ENCODE peak calls at places on chromosomes 11 and 22, in five cellular contexts. V is H1, J is GM12878, Y is SK-N-SH, O is K562. Z is an unnamed sample.

GRCh38 chr22:38240734-38241252 is 32.0 kb downstream of the TMEM184B start:
- DNase-seq in O (peak), J (no peak), V (peak), Y (no peak), Z (no peak)

GRCh38 chr11:12090761-12091261 is 19.6 kb upstream of the MICAL2 start:
- DNase-seq in J (no peak), O (no peak), Y (no peak), V (no peak), Z (no peak)

GRCh38 chr22:23204541-23205157 is 24.3 kb downstream of the BCR start:
- DNase-seq in O (peak), Y (peak), V (no peak), J (no peak), Z (no peak)

GRCh38 chr11:118243161-118243560 is 9.0 kb downstream of the MPZL3 start:
- DNase-seq in V (no peak), Y (no peak), J (no peak), O (no peak), Z (no peak)

GRCh38 chr11:15775051-15775541 is 581.2 kb downstream of the SOX6 start:
- DNase-seq in Y (no peak), O (no peak), V (no peak), J (no peak), Z (no peak)

GRCh38 chr11:61947486-61948210 is 2.5 kb upstream of the BEST1 start:
- DNase-seq in Y (peak), V (peak), J (no peak), O (peak), Z (no peak)

GRCh38 chr11:105718641-105719040 is 108.8 kb downstream of the GRIA4 start:
- DNase-seq in O (no peak), J (no peak), V (no peak), Y (no peak), Z (no peak)

GRCh38 chr11:92552942-92553341 is 328.3 kb downstream of the FAT3 start:
- DNase-seq in O (no peak), V (no peak), J (no peak), Y (no peak), Z (no peak)

GRCh38 chr11:122664188-122664587 is 8.7 kb downstream of the UBASH3B start:
- DNase-seq in Y (no peak), V (no peak), J (no peak), O (no peak), Z (no peak)

GRCh38 chr11:30914143-30914762 is 328.1 kb upstream of the MPPED2 start:
- DNase-seq in J (no peak), O (no peak), V (peak), Y (peak), Z (peak)

GRCh38 chr22:44357962-44358553 is 45.3 kb upstream of the SHISAL1 start:
- DNase-seq in J (no peak), V (no peak), O (no peak), Y (no peak), Z (no peak)

GRCh38 chr11:15815246-15816209 is 540.8 kb downstream of the SOX6 start:
- DNase-seq in O (no peak), J (no peak), Y (no peak), V (no peak), Z (no peak)

GRCh38 chr11:68673991-68674390 is 10.4 kb upstream of the GAL start:
- DNase-seq in J (no peak), O (no peak), Y (no peak), V (no peak), Z (no peak)

GRCh38 chr11:118488480-118489109 is 38.7 kb upstream of the TTC36 start:
- DNase-seq in Y (peak), V (peak), J (peak), O (peak), Z (peak)

GRCh38 chr11:118175031-118175531 is 1.4 kb downstream of the SCN2B start:
- DNase-seq in V (no peak), O (no peak), J (no peak), Y (no peak), Z (no peak)

GRCh38 chr22:22038178-22038880 is 55.7 kb upstream of the TOP3B start:
- DNase-seq in O (no peak), J (no peak), Y (no peak), V (no peak), Z (no peak)

GRCh38 chr11:14908214-14908880 is 16.3 kb upstream of the CYP2R1 start:
- DNase-seq in O (peak), Y (peak), J (no peak), V (no peak), Z (no peak)

GRCh38 chr11:20260307-20260706 is 100.0 kb upstream of the DBX1 start:
- DNase-seq in Y (no peak), V (no peak), O (no peak), J (no peak), Z (no peak)

GRCh38 chr11:117734596-117734995 is 62.4 kb downstream of the DSCAML1 start:
- DNase-seq in V (no peak), Y (peak), O (no peak), J (no peak), Z (peak)

GRCh38 chr11:64762916-64763803 is 3.4 kb upstream of the PYGM start:
- DNase-seq in V (no peak), J (no peak), Y (peak), O (no peak), Z (peak)

GRCh38 chr11:35539781-35540281 is 14.4 kb upstream of the PAMR1 start:
- DNase-seq in Y (no peak), O (no peak), J (no peak), V (no peak), Z (no peak)

DNA sequence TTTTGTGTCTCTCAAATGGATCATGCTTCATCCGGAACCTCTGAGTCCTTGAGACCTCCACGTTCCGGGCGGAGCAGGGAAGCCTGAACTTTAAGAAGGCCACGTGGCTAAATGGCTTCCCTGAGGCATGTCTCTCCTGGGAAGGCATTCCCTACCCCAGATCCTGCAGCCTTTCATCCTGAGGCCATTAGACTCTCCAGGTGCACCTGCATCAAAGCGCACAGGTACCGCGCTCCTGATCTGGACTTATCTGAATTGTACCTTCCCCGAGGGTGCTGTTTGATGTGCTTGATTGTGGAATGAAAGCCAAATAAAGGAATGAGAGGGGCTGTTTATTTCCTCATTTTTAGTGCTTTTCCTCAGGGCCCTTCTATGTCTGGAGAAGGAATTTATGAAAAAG is 22.5 kb downstream of the C22orf31 start:
- DNase-seq in V (no peak), Y (no peak), O (no peak), J (no peak), Z (no peak)
- TF ChIP-seq GABPA in V (no peak), Y (no peak), O (no peak), J (no peak), Z (no peak)

GRCh38 chr11:70142171-70142875 is 60.8 kb upstream of the FADD start:
- DNase-seq in J (no peak), Y (no peak), O (no peak), V (no peak), Z (no peak)
- TF ChIP-seq GABPA in J (no peak), Y (no peak), O (no peak), V (no peak), Z (no peak)

DNA sequence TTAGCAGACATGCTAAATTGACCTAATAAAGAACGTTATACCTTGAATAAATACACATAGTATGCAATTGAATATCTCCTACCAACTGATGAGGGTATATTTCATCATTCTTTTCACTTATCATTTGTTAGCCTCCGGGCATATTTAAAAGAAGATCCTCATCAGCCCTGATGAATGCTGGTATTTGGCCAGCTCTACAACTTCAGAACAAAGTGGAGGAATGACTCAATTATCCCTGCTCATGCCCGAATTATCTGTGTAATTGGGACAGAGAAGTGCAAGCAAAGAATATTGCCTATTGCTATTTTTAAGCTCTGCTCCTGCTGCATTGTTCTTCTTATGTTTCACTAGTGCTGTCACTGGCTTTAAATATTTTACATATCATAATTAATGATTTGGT is 622.1 kb downstream of the METTL15 start:
- DNase-seq in V (no peak), J (no peak), Y (no peak), O (no peak), Z (no peak)
- TF ChIP-seq GABPA in V (no peak), J (no peak), Y (no peak), O (no peak), Z (no peak)

GRCh38 chr11:6610591-6610990 is 1.4 kb downstream of the TAF10 start:
- DNase-seq in Y (no peak), O (peak), V (no peak), J (no peak), Z (no peak)
- TF ChIP-seq GABPA in Y (no peak), O (no peak), V (no peak), J (no peak), Z (no peak)

GRCh38 chr11:102316505-102316904 is 779 bp upstream of the BIRC3 start:
- DNase-seq in V (no peak), J (no peak), O (no peak), Y (no peak), Z (no peak)
- TF ChIP-seq GABPA in V (no peak), J (no peak), O (no peak), Y (no peak), Z (no peak)

DNA sequence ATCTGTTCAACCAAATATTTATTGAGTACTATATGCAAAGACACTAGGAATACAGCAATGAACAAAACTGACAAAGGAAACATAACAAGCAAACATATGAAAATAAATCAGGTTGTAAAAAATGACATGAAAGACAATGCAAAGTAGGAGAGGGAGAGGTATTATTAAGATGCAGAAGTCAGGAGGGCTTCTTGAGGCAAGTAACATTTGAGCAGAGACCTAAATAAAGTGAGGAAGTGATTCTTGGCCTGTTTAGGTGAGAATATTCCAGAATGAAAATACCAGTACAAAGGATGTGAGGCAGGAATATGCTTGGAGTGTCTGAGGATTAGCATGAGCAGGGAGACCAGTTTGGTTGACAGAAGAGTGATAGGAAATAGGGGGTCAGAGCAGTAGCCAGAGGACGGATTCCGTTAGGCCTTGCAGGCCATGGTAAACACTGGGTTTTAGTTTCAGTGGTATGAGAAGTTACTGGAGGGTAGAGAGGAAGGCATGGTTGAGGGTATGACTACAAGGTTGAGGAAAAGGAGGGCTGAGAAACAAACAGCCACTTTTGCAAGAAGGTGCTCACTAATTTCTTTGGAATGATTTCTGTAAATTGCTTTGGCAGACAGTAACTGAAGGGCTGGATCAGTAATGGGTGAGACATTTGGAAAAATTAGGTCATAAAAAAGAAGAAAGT is 191.8 kb downstream of the SWAP70 start:
- DNase-seq in Y (no peak), O (no peak), V (no peak), J (peak), Z (no peak)
- TF ChIP-seq GABPA in Y (no peak), O (no peak), V (no peak), J (no peak), Z (no peak)

DNA sequence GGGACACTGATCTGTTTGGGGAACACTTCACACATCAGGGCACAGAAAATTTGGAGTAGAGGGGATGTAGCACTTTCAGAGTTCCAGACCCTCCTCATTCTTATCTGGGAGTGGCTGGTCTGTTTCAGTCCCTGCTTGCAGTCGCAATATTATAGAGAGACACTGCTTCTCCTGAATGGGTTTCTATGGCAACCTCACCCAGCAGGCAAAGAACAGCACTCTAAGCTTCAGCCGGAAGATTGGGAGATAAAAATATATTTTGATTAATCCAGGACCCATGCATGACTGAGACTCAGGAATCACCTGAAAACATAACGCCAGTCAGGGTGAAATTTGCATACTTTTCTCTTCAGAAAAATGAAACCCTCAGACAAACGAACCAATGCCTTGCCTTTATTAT is 28.6 kb upstream of the SCN3B start:
- DNase-seq in J (no peak), O (no peak), Y (peak), V (no peak), Z (no peak)
- TF ChIP-seq GABPA in J (no peak), O (no peak), Y (no peak), V (no peak), Z (no peak)

GRCh38 chr22:25377699-25378098 is 158.3 kb downstream of the CRYBB2 start:
- DNase-seq in Y (no peak), O (no peak), V (no peak), J (no peak), Z (no peak)
- TF ChIP-seq GABPA in Y (no peak), O (no peak), V (no peak), J (no peak), Z (no peak)

DNA sequence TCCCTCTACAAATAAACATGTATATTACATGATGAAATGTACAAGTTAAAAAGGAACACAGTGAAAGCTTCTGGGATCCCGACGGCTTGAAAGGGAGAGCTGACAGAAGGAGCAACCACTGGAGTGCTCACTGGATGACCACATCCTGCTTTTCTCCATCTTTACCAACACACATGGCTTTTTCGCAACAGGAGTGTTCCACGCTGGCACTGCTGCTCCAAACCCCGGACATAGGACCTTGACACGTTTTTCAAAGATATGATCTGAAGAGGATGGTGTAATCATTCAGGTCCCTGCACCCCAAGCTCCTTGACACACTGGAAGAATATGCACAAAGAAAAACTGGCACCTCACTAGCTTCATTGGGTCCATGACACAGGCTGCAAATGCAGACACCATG is 121.9 kb downstream of the LARGE1 start:
- DNase-seq in O (no peak), V (no peak), J (no peak), Y (no peak), Z (no peak)
- TF ChIP-seq GABPA in O (no peak), V (no peak), J (no peak), Y (no peak), Z (no peak)

GRCh38 chr11:46718155-46719019 is 626 bp upstream of the F2 start:
- DNase-seq in Y (no peak), V (no peak), J (no peak), O (no peak), Z (no peak)
- TF ChIP-seq GABPA in Y (no peak), V (no peak), J (no peak), O (peak), Z (no peak)

Z was measured in HL-60.